ENCODE peak calls at places on chromosomes 2 and 18, in five cellular contexts. L is GM12878, M is HEK293T, Z is HepG2, F is H1. R is an unnamed sample.
A peak's percentile ranks its signal among the peaks of the same experiment; 100 is the strongest.

GRCh38 chr2:52776571-52776970 is 991.0 kb upstream of the CHAC2 start:
- DNase-seq in L (no peak), M (no peak), Z (no peak), F (no peak), R (no peak)

GRCh38 chr2:109428281-109428680 is 185.5 kb downstream of the SEPTIN10 start:
- DNase-seq in L (no peak), M (no peak), Z (no peak), F (no peak), R (no peak)

GRCh38 chr18:24837065-24837464 is 376.6 kb downstream of the HRH4 start:
- DNase-seq in L (no peak), M (no peak), Z (no peak), F (no peak), R (no peak)

GRCh38 chr2:136135924-136136906 is 18.3 kb upstream of the CXCR4 start:
- DNase-seq in L (no peak), M (no peak), Z (no peak), F (no peak), R (no peak)

GRCh38 chr2:127220807-127221527 is 868 bp upstream of the CYP27C1 start:
- DNase-seq in L (no peak), M (peak; percentile 48), Z (no peak), F (no peak), R (no peak)

GRCh38 chr2:53036196-53036595 is 731.4 kb upstream of the CHAC2 start:
- DNase-seq in L (no peak), M (no peak), Z (no peak), F (no peak), R (no peak)

GRCh38 chr2:9378433-9379371 is 44.6 kb downstream of the ITGB1BP1 start:
- DNase-seq in L (no peak), M (no peak), Z (no peak), F (no peak), R (no peak)

GRCh38 chr2:63012541-63012940 is 38.1 kb upstream of the OTX1 start:
- DNase-seq in L (no peak), M (no peak), Z (no peak), F (no peak), R (no peak)

GRCh38 chr2:170747921-170748320 is 22.3 kb upstream of the ERICH2 start:
- DNase-seq in L (no peak), M (no peak), Z (no peak), F (no peak), R (no peak)

GRCh38 chr2:32632089-32632488 is 4.2 kb downstream of the TTC27 start:
- DNase-seq in L (no peak), M (no peak), Z (no peak), F (no peak), R (no peak)

GRCh38 chr2:152336103-152336853 is 1.3 kb downstream of the FMNL2 start:
- DNase-seq in L (no peak), M (peak; percentile 43), Z (peak; percentile 41), F (no peak), R (no peak)

GRCh38 chr2:172099472-172100079 is 3.1 kb downstream of the DLX2 start:
- DNase-seq in L (no peak), M (no peak), Z (no peak), F (no peak), R (no peak)

GRCh38 chr2:172098650-172099471 is 3.8 kb downstream of the DLX2 start:
- DNase-seq in L (no peak), M (no peak), Z (peak; percentile 84), F (no peak), R (no peak)

GRCh38 chr2:172097557-172098131 is 5.1 kb downstream of the DLX2 start:
- DNase-seq in L (no peak), M (no peak), Z (no peak), F (no peak), R (no peak)

GRCh38 chr2:172096661-172097547 is 5.8 kb downstream of the DLX2 start:
- DNase-seq in L (no peak), M (no peak), Z (no peak), F (no peak), R (no peak)

DNA sequence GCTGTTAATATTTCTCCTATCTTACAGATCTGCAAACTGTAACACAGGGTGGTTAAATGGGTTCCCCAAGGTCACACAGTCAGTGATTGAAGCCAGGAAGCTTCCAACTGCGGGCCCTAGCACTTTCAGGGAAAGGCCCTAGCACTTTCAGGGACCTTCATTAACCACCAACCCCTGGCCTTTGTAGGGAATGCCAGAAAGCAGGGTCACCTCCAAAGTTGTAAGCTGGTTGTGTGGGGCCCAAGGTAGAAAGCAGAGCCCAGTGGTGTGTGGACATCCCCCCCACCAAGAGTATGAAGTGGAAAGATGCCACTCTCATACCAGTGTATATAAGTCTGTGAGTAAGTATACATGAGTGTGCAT is 4.4 kb downstream of the DLX2 start:
- DNase-seq in L (no peak), M (no peak), Z (no peak), F (no peak), R (no peak)
- TF ChIP-seq SUZ12 in L (no peak), M (no peak), Z (no peak), F (no peak), R (no peak)

GRCh38 chr18:36851202-36851590 is 22.3 kb downstream of the KIAA1328 start:
- DNase-seq in L (no peak), M (no peak), Z (no peak), F (no peak), R (no peak)

GRCh38 chr18:36849288-36850011 is 20.5 kb downstream of the KIAA1328 start:
- DNase-seq in L (no peak), M (no peak), Z (no peak), F (no peak), R (no peak)

GRCh38 chr18:36848609-36849008 is 19.7 kb downstream of the KIAA1328 start:
- DNase-seq in L (no peak), M (no peak), Z (no peak), F (no peak), R (no peak)

DNA sequence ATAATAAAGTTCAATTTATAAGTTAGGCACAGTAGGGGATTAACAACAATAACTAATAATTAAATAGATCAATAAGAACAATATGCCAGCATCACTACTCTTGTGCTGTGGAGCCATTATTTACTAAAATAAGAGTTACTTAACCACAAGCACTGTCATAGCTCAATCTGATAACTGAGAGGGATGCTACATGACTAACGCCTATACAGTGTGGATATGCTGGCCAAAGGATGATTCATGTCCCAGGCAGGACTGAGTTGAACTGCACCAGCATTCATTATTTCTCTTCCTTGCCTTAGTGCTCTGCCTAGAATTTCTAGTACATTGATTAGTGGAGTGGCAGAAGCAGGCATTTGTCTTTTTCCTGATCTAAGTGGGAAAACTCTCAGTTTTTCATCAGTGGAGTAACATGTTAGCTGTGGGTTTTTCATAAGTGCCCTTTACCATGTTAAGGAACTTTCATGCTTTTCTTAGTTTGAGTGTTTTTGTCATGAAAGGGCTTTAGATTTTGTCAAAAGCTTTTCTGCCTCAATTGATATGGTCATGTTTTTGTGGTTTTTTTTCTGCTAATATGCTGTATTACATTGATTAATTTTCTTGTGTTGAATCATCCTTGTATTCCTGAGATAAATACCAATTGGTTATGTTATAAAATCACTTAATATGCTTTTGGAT is 21.7 kb downstream of the KIAA1328 start:
- DNase-seq in L (no peak), M (no peak), Z (peak; percentile 13), F (no peak), R (no peak)
- TF ChIP-seq SUZ12 in L (no peak), M (no peak), Z (no peak), F (no peak), R (no peak)

DNA sequence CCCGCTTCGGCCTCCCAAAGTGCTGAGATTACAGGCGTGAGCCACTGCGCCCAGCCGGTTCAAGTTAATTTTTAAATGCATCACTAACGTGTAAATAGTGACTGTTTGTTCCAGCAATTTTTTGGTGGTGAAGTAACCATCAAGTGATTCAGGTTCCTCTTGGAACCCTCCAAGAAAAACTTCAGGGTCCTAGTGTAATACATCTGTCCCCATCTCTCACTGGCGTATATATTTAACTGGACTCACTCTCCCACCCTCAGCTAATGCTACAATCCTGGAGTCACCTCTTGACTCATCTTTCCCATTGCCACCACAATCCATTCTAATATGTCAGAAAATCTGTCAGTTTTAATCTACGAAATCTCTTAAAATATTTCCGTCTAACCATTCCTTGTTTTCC is 10.3 kb downstream of the SULT1C4 start:
- DNase-seq in L (no peak), M (no peak), Z (no peak), F (no peak), R (no peak)
- TF ChIP-seq SUZ12 in L (no peak), M (no peak), Z (no peak), F (no peak), R (no peak)

GRCh38 chr2:206915136-206915535 is 24.2 kb upstream of the CPO start:
- DNase-seq in L (no peak), M (no peak), Z (peak; percentile 6), F (no peak), R (no peak)
- TF ChIP-seq SUZ12 in L (no peak), M (no peak), Z (no peak), F (no peak), R (no peak)

GRCh38 chr18:78878335-78878734 is 101.3 kb upstream of the SALL3 start:
- DNase-seq in L (no peak), M (no peak), Z (no peak), F (no peak), R (no peak)
- TF ChIP-seq SUZ12 in L (no peak), M (no peak), Z (no peak), F (no peak), R (no peak)

GRCh38 chr18:66635342-66635741 is 31.5 kb upstream of the CDH19 start:
- DNase-seq in L (no peak), M (no peak), Z (no peak), F (no peak), R (no peak)

GRCh38 chr18:66645983-66646382 is 42.1 kb upstream of the CDH19 start:
- DNase-seq in L (no peak), M (no peak), Z (no peak), F (no peak), R (no peak)

GRCh38 chr18:66638856-66639621 is 35.1 kb upstream of the CDH19 start:
- DNase-seq in L (no peak), M (no peak), Z (no peak), F (no peak), R (no peak)

GRCh38 chr18:66640431-66640830 is 36.5 kb upstream of the CDH19 start:
- DNase-seq in L (no peak), M (no peak), Z (no peak), F (no peak), R (no peak)
- TF ChIP-seq SUZ12 in L (no peak), M (no peak), Z (no peak), F (no peak), R (no peak)

GRCh38 chr2:148517822-148518221 is 126.7 kb upstream of the EPC2 start:
- DNase-seq in L (no peak), M (no peak), Z (no peak), F (no peak), R (no peak)

GRCh38 chr2:148521181-148521580 is 123.4 kb upstream of the EPC2 start:
- DNase-seq in L (no peak), M (no peak), Z (no peak), F (no peak), R (no peak)

GRCh38 chr2:148517296-148517695 is 127.3 kb upstream of the EPC2 start:
- DNase-seq in L (no peak), M (no peak), Z (no peak), F (no peak), R (no peak)

GRCh38 chr2:148515976-148516375 is 128.6 kb upstream of the EPC2 start:
- DNase-seq in L (no peak), M (no peak), Z (no peak), F (no peak), R (no peak)

DNA sequence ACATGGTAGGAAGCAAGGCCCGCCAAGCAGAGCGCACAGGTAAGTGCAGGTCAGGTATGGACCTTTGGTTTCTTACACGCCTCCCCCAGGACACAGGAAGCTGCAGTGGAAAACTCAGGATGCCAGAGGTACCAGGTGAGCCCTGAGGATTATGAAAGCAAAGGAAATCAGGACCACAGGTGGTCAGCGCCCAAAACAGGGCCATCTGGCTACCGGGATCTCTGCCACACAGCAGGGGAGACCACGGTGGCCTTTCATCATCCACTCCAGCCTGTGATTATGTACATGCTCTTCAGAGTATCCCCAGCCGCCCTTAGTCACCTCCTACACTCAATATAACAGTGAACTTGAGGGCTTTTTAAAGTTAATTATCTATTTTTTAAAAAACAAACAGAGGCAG is 125.5 kb upstream of the EPC2 start:
- DNase-seq in L (no peak), M (no peak), Z (no peak), F (no peak), R (no peak)
- TF ChIP-seq SUZ12 in L (no peak), M (no peak), Z (no peak), F (no peak), R (no peak)